ENCODE peak calls at places on chromosomes 5 and 9, in five cellular contexts. H is breast epithelium, Y is K562, N is HCT116, P is suprapubic skin. I is an unnamed sample.

GRCh38 chr9:20760246-20760901 is 76.3 kb downstream of the FOCAD start:
- DNase-seq in H (no peak), Y (no peak), N (no peak), P (no peak), I (no peak)

GRCh38 chr5:92309336-92309991 is 926.3 kb upstream of the ARRDC3 start:
- DNase-seq in H (no peak), Y (no peak), N (peak; percentile 13), P (no peak), I (no peak)

GRCh38 chr5:116340799-116341198 is 233.8 kb downstream of the SEMA6A start:
- DNase-seq in H (no peak), Y (no peak), N (no peak), P (no peak), I (no peak)

GRCh38 chr5:74127377-74128338 is 501.7 kb downstream of the ARHGEF28 start:
- DNase-seq in H (no peak), Y (no peak), N (no peak), P (no peak), I (no peak)

GRCh38 chr5:7754997-7755596 is 95.8 kb downstream of the CFAP90 start:
- DNase-seq in H (no peak), Y (peak; percentile 70), N (peak; percentile 41), P (no peak), I (peak; percentile 92)

GRCh38 chr9:121359358-121360294 is 10.4 kb downstream of the STOM start:
- DNase-seq in H (no peak), Y (no peak), N (no peak), P (no peak), I (no peak)

GRCh38 chr9:94611638-94612068 is 18.0 kb upstream of the FBP2 start:
- DNase-seq in H (no peak), Y (no peak), N (no peak), P (no peak), I (no peak)

GRCh38 chr5:181217111-181217804 is 5.8 kb upstream of the TRIM41 start:
- DNase-seq in H (no peak), Y (peak; percentile 53), N (no peak), P (no peak), I (peak; percentile 86)

DNA sequence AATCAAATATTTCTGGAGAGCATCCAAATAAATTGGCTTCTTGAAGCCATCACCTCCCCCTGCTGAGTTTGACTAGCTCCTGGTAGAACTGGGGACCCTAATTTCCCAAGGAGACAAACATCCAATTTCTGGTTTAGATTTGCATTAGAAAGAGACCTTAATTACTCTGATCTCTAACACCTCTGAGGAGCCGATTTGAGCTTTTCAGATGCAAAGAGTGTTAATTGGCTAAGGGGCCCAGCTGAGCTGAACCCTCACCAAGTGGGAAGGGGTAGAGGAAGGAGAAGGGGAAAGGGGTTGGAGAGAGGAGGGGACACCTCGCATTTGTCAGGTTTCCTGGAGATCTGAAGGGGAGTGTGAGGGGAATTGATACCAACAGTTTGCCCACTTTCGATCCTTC is 145.4 kb upstream of the SHB start:
- DNase-seq in H (no peak), Y (no peak), N (no peak), P (no peak), I (no peak)
- TF ChIP-seq POLR2AphosphoS5 in H (no peak), Y (no peak), N (no peak), P (no peak), I (no peak)

GRCh38 chr9:98879958-98880300 is 63.8 kb upstream of the COL15A1 start:
- DNase-seq in H (no peak), Y (no peak), N (no peak), P (no peak), I (no peak)

GRCh38 chr9:98877211-98877730 is 66.4 kb upstream of the COL15A1 start:
- DNase-seq in H (no peak), Y (no peak), N (no peak), P (no peak), I (no peak)

GRCh38 chr9:98880311-98881015 is 63.2 kb upstream of the COL15A1 start:
- DNase-seq in H (no peak), Y (no peak), N (no peak), P (no peak), I (peak; percentile 39)

GRCh38 chr9:98881356-98881755 is 62.4 kb upstream of the COL15A1 start:
- DNase-seq in H (no peak), Y (no peak), N (no peak), P (no peak), I (no peak)

DNA sequence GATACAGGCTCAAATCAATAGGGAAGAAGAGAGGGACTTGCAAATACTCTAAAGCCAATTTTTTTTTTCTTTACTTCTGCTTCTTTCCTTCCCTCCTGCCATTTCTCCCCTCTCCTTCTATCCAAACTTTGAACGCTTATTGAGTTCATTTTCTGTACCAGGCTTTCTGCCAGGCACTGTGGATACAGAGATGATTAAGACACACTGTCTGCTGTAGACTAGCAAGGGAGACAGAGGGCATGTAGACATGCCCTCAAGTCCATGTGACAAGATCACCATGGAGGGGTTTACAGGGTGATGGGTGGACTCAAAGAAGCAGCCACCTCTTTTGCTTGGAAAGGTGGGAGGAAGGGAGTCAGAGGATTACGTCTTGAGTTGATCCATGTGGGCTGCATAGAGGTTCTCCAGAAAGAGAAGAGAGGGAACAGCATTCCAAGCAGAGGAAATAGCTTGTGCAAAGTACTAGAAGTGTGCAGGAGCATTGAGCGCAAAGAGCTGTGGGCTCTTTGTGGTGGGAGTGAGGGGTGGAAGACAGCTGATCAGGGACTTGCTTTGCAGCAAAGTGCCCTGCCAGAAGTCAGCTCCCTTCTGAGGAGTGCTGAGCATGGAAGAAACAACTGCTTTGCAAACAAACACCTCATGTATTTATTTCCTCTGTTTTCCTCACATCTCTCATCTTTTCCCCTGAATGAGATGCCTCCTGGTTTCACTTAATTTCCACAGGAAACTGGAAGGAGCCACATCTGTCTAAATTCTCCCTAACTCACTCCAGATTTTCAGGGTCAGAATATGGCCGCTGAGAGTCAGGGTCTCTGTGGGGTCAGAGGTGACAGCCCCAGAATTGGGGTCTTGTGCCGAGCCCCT is 64.4 kb upstream of the COL15A1 start:
- DNase-seq in H (no peak), Y (no peak), N (no peak), P (no peak), I (no peak)
- H3K27ac ChIP-seq in H (no peak overlapping the region), Y (no peak overlapping the region), N (no peak overlapping the region), P (no peak overlapping the region), I (no peak overlapping the region)

DNA sequence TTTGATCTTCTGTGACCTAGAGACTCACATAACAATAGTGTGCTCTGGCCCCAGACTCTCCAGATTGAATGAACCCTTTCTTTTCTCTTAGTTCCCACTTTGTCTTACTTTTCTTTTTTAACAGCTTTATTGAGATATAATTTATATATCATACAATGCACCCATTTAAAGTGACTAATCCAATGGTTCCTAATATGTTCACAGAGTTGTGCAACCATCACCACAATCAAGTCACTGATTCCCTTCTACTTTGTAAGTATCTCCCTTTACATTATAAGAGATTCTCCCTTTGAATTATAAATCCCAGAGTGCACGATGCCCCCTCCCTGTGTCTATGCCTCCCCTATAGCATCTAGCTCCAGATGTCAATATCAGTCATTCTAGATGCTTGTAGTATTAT is 172.4 kb downstream of the HINT1 start:
- DNase-seq in H (no peak), Y (no peak), N (no peak), P (no peak), I (no peak)
- TF ChIP-seq POLR2AphosphoS5 in H (no peak), Y (no peak), N (no peak), P (no peak), I (no peak)

DNA sequence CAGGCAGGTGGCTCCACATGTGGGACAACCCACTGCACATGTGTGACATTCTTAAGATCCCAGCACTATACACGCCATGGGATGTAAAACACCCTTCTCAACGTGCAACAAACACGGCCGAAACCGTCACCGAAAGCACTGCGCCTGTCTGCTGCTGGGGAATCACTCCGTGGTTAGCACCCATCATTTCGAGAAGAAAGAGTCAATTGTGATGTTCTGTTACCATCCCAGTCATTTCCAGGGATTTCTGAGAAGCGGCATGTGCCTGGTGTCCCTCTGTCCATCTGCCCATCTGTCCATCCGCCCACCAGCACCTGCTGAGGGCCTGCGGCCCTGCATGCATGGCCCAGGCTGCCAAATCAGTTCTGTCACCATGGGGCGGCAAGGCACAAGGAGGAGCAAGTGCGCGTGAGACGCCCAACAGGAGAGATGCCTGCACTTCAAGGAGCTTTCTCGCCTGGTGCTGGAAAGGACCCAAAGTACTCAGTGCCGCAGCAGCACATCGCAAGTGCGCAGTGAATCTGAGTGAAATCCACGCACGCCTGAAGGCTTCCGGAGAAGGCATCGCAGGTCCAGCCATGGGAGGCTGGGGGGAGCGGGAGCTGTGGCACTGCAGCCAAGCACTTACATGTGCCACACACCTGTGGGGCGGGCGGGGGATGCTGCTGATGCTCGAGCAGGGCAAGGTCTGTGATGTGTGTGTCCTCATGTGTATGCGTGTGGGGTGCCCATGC is 38.0 kb downstream of the VAV2 start:
- DNase-seq in H (no peak), Y (no peak), N (no peak), P (no peak), I (no peak)
- H3K27ac ChIP-seq in H (no peak overlapping the region), Y (no peak overlapping the region), N (no peak overlapping the region), P (no peak overlapping the region), I (no peak overlapping the region)

I was measured in upper lobe of left lung.